ENCODE peak calls at places on chromosomes 2 and 18, in four cellular contexts. One of them, this sample, is unnamed.

GRCh38 chr2:218605438-218605837 is 2.3 kb upstream of the PLCD4 start:
- DNase-seq in adrenal gland: no peak
- DNase-seq in fibroblast of mammary gland: peak
- DNase-seq in body of pancreas: peak
- DNase-seq in this sample: no peak

GRCh38 chr2:196927318-196928225 is 1.1 kb upstream of the PGAP1 start:
- DNase-seq in adrenal gland: peak
- DNase-seq in fibroblast of mammary gland: peak
- DNase-seq in body of pancreas: peak
- DNase-seq in this sample: no peak

GRCh38 chr2:179036353-179036905 is 13.5 kb downstream of the CCDC141 start:
- DNase-seq in adrenal gland: no peak
- DNase-seq in fibroblast of mammary gland: no peak
- DNase-seq in body of pancreas: no peak
- DNase-seq in this sample: no peak

GRCh38 chr2:196758474-196759377 is 40.8 kb downstream of the GTF3C3 start:
- DNase-seq in adrenal gland: no peak
- DNase-seq in fibroblast of mammary gland: peak
- DNase-seq in body of pancreas: no peak
- DNase-seq in this sample: no peak

GRCh38 chr2:65026640-65027464 is 29.4 kb upstream of the CEP68 start:
- DNase-seq in adrenal gland: no peak
- DNase-seq in fibroblast of mammary gland: no peak
- DNase-seq in body of pancreas: no peak
- DNase-seq in this sample: no peak

GRCh38 chr2:160358051-160358450 is 135.6 kb downstream of the RBMS1 start:
- DNase-seq in adrenal gland: no peak
- DNase-seq in fibroblast of mammary gland: peak
- DNase-seq in body of pancreas: no peak
- DNase-seq in this sample: no peak

GRCh38 chr2:240121190-240121589 is 14.9 kb downstream of the COPS9 start:
- DNase-seq in adrenal gland: no peak
- DNase-seq in fibroblast of mammary gland: no peak
- DNase-seq in body of pancreas: no peak
- DNase-seq in this sample: no peak

GRCh38 chr2:152743004-152743403 is 24.6 kb downstream of the ARL6IP6 start:
- DNase-seq in adrenal gland: no peak
- DNase-seq in fibroblast of mammary gland: peak
- DNase-seq in body of pancreas: no peak
- DNase-seq in this sample: no peak

GRCh38 chr18:76757343-76757742 is 65.0 kb upstream of the ZNF236 start:
- DNase-seq in adrenal gland: no peak
- DNase-seq in fibroblast of mammary gland: no peak
- DNase-seq in body of pancreas: no peak
- DNase-seq in this sample: no peak

GRCh38 chr18:47323158-47323557 is 71.7 kb upstream of the SKOR2 start:
- DNase-seq in adrenal gland: no peak
- DNase-seq in fibroblast of mammary gland: peak
- DNase-seq in body of pancreas: no peak
- DNase-seq in this sample: no peak

GRCh38 chr2:65397122-65397521 is 35.3 kb downstream of the SPRED2 start:
- DNase-seq in adrenal gland: no peak
- DNase-seq in fibroblast of mammary gland: peak
- DNase-seq in body of pancreas: no peak
- DNase-seq in this sample: no peak

GRCh38 chr2:234433201-234433600 is 63.7 kb downstream of the ARL4C start:
- DNase-seq in adrenal gland: no peak
- DNase-seq in fibroblast of mammary gland: no peak
- DNase-seq in body of pancreas: no peak
- DNase-seq in this sample: no peak

GRCh38 chr2:162029287-162029901 is 44.6 kb downstream of the DPP4 start:
- DNase-seq in adrenal gland: peak
- DNase-seq in fibroblast of mammary gland: peak
- DNase-seq in body of pancreas: no peak
- DNase-seq in this sample: no peak

GRCh38 chr2:157596992-157597681 is 31.5 kb downstream of the ACVR1C start:
- DNase-seq in adrenal gland: no peak
- DNase-seq in fibroblast of mammary gland: peak
- DNase-seq in body of pancreas: peak
- DNase-seq in this sample: no peak

GRCh38 chr2:111250448-111251030 is 129.8 kb downstream of the BCL2L11 start:
- DNase-seq in adrenal gland: no peak
- DNase-seq in fibroblast of mammary gland: peak
- DNase-seq in body of pancreas: no peak
- DNase-seq in this sample: no peak

GRCh38 chr2:216029416-216030129 is 16.2 kb upstream of the MREG start:
- DNase-seq in adrenal gland: no peak
- DNase-seq in fibroblast of mammary gland: peak
- DNase-seq in body of pancreas: no peak
- DNase-seq in this sample: no peak

GRCh38 chr2:188032306-188032705 is 259.4 kb upstream of the GULP1 start:
- DNase-seq in adrenal gland: no peak
- DNase-seq in fibroblast of mammary gland: no peak
- DNase-seq in body of pancreas: no peak
- DNase-seq in this sample: no peak

GRCh38 chr2:23027396-23027795 is 357.6 kb upstream of the KLHL29 start:
- DNase-seq in adrenal gland: no peak
- DNase-seq in fibroblast of mammary gland: no peak
- DNase-seq in body of pancreas: no peak
- DNase-seq in this sample: no peak

GRCh38 chr2:224887159-224887558 is 155.1 kb downstream of the DOCK10 start:
- DNase-seq in adrenal gland: no peak
- DNase-seq in fibroblast of mammary gland: peak
- DNase-seq in body of pancreas: no peak
- DNase-seq in this sample: no peak
- TF ChIP-seq CTCF in adrenal gland: no peak
- TF ChIP-seq CTCF in fibroblast of mammary gland: peak
- TF ChIP-seq CTCF in body of pancreas: no peak
- TF ChIP-seq CTCF in this sample: no peak

GRCh38 chr2:100818606-100819364 is 1.2 kb upstream of the NPAS2 start:
- DNase-seq in adrenal gland: peak
- DNase-seq in fibroblast of mammary gland: peak
- DNase-seq in body of pancreas: peak
- DNase-seq in this sample: peak
- TF ChIP-seq CTCF in adrenal gland: peak
- TF ChIP-seq CTCF in fibroblast of mammary gland: peak
- TF ChIP-seq CTCF in body of pancreas: peak
- TF ChIP-seq CTCF in this sample: peak

DNA sequence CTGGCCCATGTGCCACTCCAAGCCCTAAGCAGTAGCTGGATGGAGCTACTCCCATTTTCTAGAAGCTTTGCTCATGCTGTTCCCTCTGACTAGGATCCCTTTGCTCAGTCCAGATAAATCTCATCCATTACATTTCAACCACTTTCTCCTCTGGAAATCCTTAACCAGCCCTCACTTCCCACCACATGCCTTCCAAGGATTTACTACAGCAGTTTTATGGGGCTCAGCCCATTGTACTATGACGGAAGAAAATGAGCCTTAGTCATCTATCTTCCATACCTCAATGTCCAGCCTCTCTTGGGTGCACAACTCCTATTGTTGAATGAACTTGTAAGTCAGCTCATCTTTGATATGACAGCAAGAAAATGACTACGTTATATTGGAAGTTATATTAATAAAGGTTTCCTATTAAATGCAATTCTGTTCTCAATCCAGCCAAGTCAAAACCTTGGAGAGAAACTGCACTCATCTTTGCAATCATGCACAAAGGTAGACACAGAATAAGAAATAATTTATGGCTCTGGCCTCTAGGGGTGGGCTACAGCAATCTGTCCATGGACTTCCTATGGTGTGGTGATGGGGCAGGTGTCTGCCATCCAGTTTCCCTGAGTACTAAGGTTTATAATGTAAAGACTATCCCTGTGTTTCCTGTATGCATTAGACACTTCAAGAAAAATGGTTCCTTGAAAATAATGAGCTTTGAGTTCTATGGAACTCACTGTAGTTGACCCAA is 3.4 kb downstream of the B4GALT6 start:
- DNase-seq in adrenal gland: no peak
- DNase-seq in fibroblast of mammary gland: peak
- DNase-seq in body of pancreas: no peak
- DNase-seq in this sample: no peak
- TF ChIP-seq CTCF in adrenal gland: no peak
- TF ChIP-seq CTCF in fibroblast of mammary gland: no peak
- TF ChIP-seq CTCF in body of pancreas: peak
- TF ChIP-seq CTCF in this sample: peak

DNA sequence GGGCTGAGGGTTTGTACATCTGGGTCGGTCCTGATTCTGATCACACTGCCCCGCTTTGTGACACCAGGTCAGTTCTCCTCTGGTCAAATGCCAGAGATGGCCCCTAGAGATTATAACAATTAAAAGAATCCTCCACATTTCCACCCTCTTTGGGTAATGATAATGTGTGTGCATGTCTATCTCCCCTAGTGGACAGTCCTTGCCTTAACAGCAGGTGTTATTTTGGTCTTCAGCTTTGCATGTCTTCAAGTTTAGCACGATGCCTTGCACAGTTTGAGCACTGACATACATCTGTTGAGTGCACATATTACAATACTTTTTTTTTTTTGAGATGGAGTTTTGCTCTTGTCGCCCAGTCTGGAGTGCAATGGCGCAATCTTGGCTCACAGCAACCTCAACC is 25.7 kb upstream of the COX7A2L start:
- DNase-seq in adrenal gland: no peak
- DNase-seq in fibroblast of mammary gland: peak
- DNase-seq in body of pancreas: no peak
- DNase-seq in this sample: no peak
- TF ChIP-seq CTCF in adrenal gland: peak
- TF ChIP-seq CTCF in fibroblast of mammary gland: peak
- TF ChIP-seq CTCF in body of pancreas: peak
- TF ChIP-seq CTCF in this sample: no peak

GRCh38 chr2:1272835-1273234 is 140.4 kb upstream of the TPO start:
- DNase-seq in adrenal gland: no peak
- DNase-seq in fibroblast of mammary gland: no peak
- DNase-seq in body of pancreas: no peak
- DNase-seq in this sample: no peak

GRCh38 chr2:1278861-1279260 is 134.4 kb upstream of the TPO start:
- DNase-seq in adrenal gland: no peak
- DNase-seq in fibroblast of mammary gland: no peak
- DNase-seq in body of pancreas: no peak
- DNase-seq in this sample: no peak

GRCh38 chr2:1282552-1282951 is 130.7 kb upstream of the TPO start:
- DNase-seq in adrenal gland: no peak
- DNase-seq in fibroblast of mammary gland: peak
- DNase-seq in body of pancreas: no peak
- DNase-seq in this sample: no peak

GRCh38 chr2:1278125-1278524 is 135.1 kb upstream of the TPO start:
- DNase-seq in adrenal gland: no peak
- DNase-seq in fibroblast of mammary gland: no peak
- DNase-seq in body of pancreas: no peak
- DNase-seq in this sample: no peak

GRCh38 chr2:1277634-1278033 is 135.6 kb upstream of the TPO start:
- DNase-seq in adrenal gland: no peak
- DNase-seq in fibroblast of mammary gland: no peak
- DNase-seq in body of pancreas: no peak
- DNase-seq in this sample: no peak
- TF ChIP-seq CTCF in adrenal gland: no peak
- TF ChIP-seq CTCF in fibroblast of mammary gland: no peak
- TF ChIP-seq CTCF in body of pancreas: no peak
- TF ChIP-seq CTCF in this sample: no peak

GRCh38 chr2:181907635-181908034 is 16.1 kb downstream of the ITPRID2 start:
- DNase-seq in adrenal gland: no peak
- DNase-seq in fibroblast of mammary gland: no peak
- DNase-seq in body of pancreas: no peak
- DNase-seq in this sample: no peak
- TF ChIP-seq CTCF in adrenal gland: no peak
- TF ChIP-seq CTCF in fibroblast of mammary gland: no peak
- TF ChIP-seq CTCF in body of pancreas: no peak
- TF ChIP-seq CTCF in this sample: no peak

GRCh38 chr2:105517814-105518705 is 119.2 kb upstream of the FHL2 start:
- DNase-seq in adrenal gland: peak
- DNase-seq in fibroblast of mammary gland: peak
- DNase-seq in body of pancreas: peak
- DNase-seq in this sample: peak

GRCh38 chr2:105519516-105519915 is 120.7 kb upstream of the FHL2 start:
- DNase-seq in adrenal gland: no peak
- DNase-seq in fibroblast of mammary gland: no peak
- DNase-seq in body of pancreas: no peak
- DNase-seq in this sample: no peak

GRCh38 chr2:105521176-105521575 is 122.3 kb upstream of the FHL2 start:
- DNase-seq in adrenal gland: no peak
- DNase-seq in fibroblast of mammary gland: peak
- DNase-seq in body of pancreas: no peak
- DNase-seq in this sample: peak

GRCh38 chr2:105521616-105522015 is 122.8 kb upstream of the FHL2 start:
- DNase-seq in adrenal gland: no peak
- DNase-seq in fibroblast of mammary gland: no peak
- DNase-seq in body of pancreas: no peak
- DNase-seq in this sample: no peak

DNA sequence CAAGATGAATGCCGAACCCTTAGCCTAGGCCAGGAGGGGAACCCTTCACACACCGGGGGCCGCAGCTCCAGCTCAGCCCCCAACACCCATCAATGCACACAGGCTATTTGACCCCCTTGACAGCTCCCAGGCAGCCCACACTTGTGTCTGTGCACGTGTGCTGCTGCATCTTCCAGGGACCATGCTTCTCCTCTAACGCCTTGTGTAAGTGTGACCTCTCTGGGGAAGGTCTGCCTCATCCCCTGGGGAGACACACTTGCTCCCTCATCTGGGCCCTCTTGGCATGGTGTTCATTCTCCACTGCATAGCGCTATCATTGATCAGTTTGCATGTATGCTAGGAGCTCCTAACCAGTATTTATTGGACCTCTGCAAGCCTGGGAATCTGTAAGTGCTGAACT is 120.0 kb upstream of the FHL2 start:
- DNase-seq in adrenal gland: no peak
- DNase-seq in fibroblast of mammary gland: peak
- DNase-seq in body of pancreas: no peak
- DNase-seq in this sample: no peak
- TF ChIP-seq CTCF in adrenal gland: no peak
- TF ChIP-seq CTCF in fibroblast of mammary gland: peak
- TF ChIP-seq CTCF in body of pancreas: no peak
- TF ChIP-seq CTCF in this sample: no peak

This sample was measured in LNCaP clone FGC.